ENCODE peak calls at places on chromosomes 12 and 14, in six cellular contexts. I is GM12864; K is activated T-cell treated with anti-CD3 and anti-CD28 coated beads, Interleukin-2, amount 50 U/mL, for 4 hours; M is NCI-H1105; W is H7; H is stimulated activated CD4-positive, alpha-beta T cell treated with anti-CD3 and anti-CD28 coated beads, Interleukin-4, amount 100 ng/mL, for 4 hours. X is an unnamed sample.

GRCh38 chr12:124847113-124847512 is 16.6 kb downstream of the SCARB1 start:
- DNase-seq in I (no peak), K (no peak), M (no peak), W (no peak), H (no peak), X (no peak)

GRCh38 chr14:72558721-72559120 is 335.2 kb downstream of the DPF3 start:
- DNase-seq in I (no peak), K (no peak), M (no peak), W (no peak), H (no peak), X (no peak)

GRCh38 chr14:101480747-101481530 is 80.4 kb upstream of the DIO3 start:
- DNase-seq in I (no peak), K (no peak), M (no peak), W (no peak), H (no peak), X (peak)

GRCh38 chr12:4269279-4269991 is 4.1 kb upstream of the CCND2 start:
- DNase-seq in I (no peak), K (peak), M (peak), W (peak), H (peak), X (peak)

GRCh38 chr14:52875707-52876106 is 75.1 kb downstream of the FERMT2 start:
- DNase-seq in I (no peak), K (no peak), M (no peak), W (no peak), H (no peak), X (no peak)

GRCh38 chr12:119258149-119258548 is 76.4 kb upstream of the CCDC60 start:
- DNase-seq in I (no peak), K (no peak), M (no peak), W (no peak), H (no peak), X (no peak)

GRCh38 chr12:51925400-51926063 is 18.2 kb downstream of the ACVRL1 start:
- DNase-seq in I (no peak), K (no peak), M (no peak), W (no peak), H (no peak), X (no peak)

GRCh38 chr12:26452511-26452910 is 257.1 kb downstream of the SSPN start:
- DNase-seq in I (no peak), K (no peak), M (no peak), W (no peak), H (no peak), X (no peak)

GRCh38 chr12:53938276-53939140 is at the start of gene HOXC13:
- DNase-seq in I (no peak), K (no peak), M (peak), W (peak), H (peak), X (peak)

GRCh38 chr12:64665506-64665905 is 55.2 kb downstream of the RASSF3 start:
- DNase-seq in I (peak), K (no peak), M (no peak), W (no peak), H (peak), X (no peak)

GRCh38 chr12:127355061-127355820 is 911.7 kb upstream of the TMEM132C start:
- DNase-seq in I (no peak), K (no peak), M (no peak), W (peak), H (no peak), X (no peak)

GRCh38 chr12:15322164-15323054 is at the start of gene PTPRO:
- DNase-seq in I (no peak), K (no peak), M (peak), W (peak), H (no peak), X (no peak)

GRCh38 chr12:105848286-105848685 is 290.5 kb downstream of the NUAK1 start:
- DNase-seq in I (no peak), K (no peak), M (no peak), W (no peak), H (no peak), X (no peak)

GRCh38 chr14:92985521-92985920 is 62.6 kb downstream of the CHGA start:
- DNase-seq in I (no peak), K (no peak), M (no peak), W (no peak), H (no peak), X (no peak)

GRCh38 chr14:65312859-65313258 is 99.7 kb upstream of the FUT8 start:
- DNase-seq in I (no peak), K (no peak), M (no peak), W (peak), H (no peak), X (no peak)

GRCh38 chr12:52691076-52691764 is 11.0 kb upstream of the KRT1 start:
- DNase-seq in I (no peak), K (peak), M (peak), W (peak), H (peak), X (peak)

GRCh38 chr14:90349729-90350128 is 18.0 kb upstream of the NRDE2 start:
- DNase-seq in I (no peak), K (no peak), M (no peak), W (no peak), H (no peak), X (no peak)

GRCh38 chr12:26651566-26652188 is 181.3 kb downstream of the ITPR2 start:
- DNase-seq in I (peak), K (no peak), M (peak), W (peak), H (no peak), X (no peak)